ENCODE peak calls at places on chromosomes 6 and 20, in six cellular contexts. W is A673, X is IMR-90, Q is psoas muscle, O is breast epithelium, Z is adrenal gland. N is an unnamed sample. For H3K9me3, the result is how much of the 10 kb centered on the place peaks cover.

GRCh38 chr20:11796041-11796440 is 121.7 kb upstream of the BTBD3 start:
- DNase-seq in W (peak), X (peak), Q (no peak), O (no peak), Z (no peak), N (no peak)

GRCh38 chr20:33163856-33164762 is 3.9 kb upstream of the BPIFA2 start:
- DNase-seq in O (no peak), W (no peak), X (no peak), Z (no peak), Q (no peak), N (no peak)

GRCh38 chr6:148109732-148110131 is 232.9 kb upstream of the SASH1 start:
- DNase-seq in Q (no peak), X (no peak), W (no peak), Z (no peak), O (no peak), N (peak)

GRCh38 chr6:163903528-163903927 is 489.0 kb downstream of the QKI start:
- DNase-seq in Z (no peak), W (no peak), O (no peak), Q (no peak), X (no peak), N (no peak)

GRCh38 chr6:21360353-21360752 is 233.2 kb upstream of the SOX4 start:
- DNase-seq in W (no peak), O (no peak), Z (no peak), Q (no peak), X (no peak), N (no peak)

GRCh38 chr6:125262026-125263013 is 39.4 kb downstream of the HDDC2 start:
- DNase-seq in X (peak), Q (no peak), O (no peak), W (no peak), Z (no peak), N (peak)

GRCh38 chr20:32316667-32317066 is 39.2 kb downstream of the KIF3B start:
- DNase-seq in X (peak), Z (no peak), Q (no peak), O (no peak), W (no peak), N (no peak)

GRCh38 chr20:63639093-63639860 is 12.4 kb upstream of the GMEB2 start:
- DNase-seq in O (no peak), Q (no peak), X (no peak), Z (no peak), W (no peak), N (no peak)

GRCh38 chr6:88013015-88013414 is 34.6 kb upstream of the SPACA1 start:
- DNase-seq in Q (no peak), Z (peak), W (no peak), X (no peak), O (no peak), N (no peak)

GRCh38 chr20:41245086-41245707 is 72.3 kb downstream of the ZHX3 start:
- DNase-seq in O (no peak), X (peak), W (no peak), Z (no peak), Q (no peak), N (no peak)

GRCh38 chr6:156351346-156351966 is 425.7 kb upstream of the ARID1B start:
- DNase-seq in W (no peak), O (no peak), X (no peak), Q (no peak), Z (no peak), N (no peak)

GRCh38 chr6:157842213-157842612 is 19.2 kb downstream of the SNX9 start:
- DNase-seq in X (no peak), Q (no peak), Z (no peak), W (no peak), O (no peak), N (no peak)

GRCh38 chr20:48457261-48458002 is 370.4 kb downstream of the PREX1 start:
- DNase-seq in W (no peak), X (no peak), Z (no peak), Q (no peak), O (no peak), N (no peak)

GRCh38 chr6:147203311-147204059 is 732 bp upstream of the STXBP5 start:
- DNase-seq in O (peak), W (peak), X (peak), Z (peak), Q (peak), N (peak)

GRCh38 chr20:59603727-59604608 is at the start of gene PHACTR3:
- DNase-seq in O (no peak), W (no peak), Q (no peak), Z (no peak), X (no peak), N (no peak)

GRCh38 chr6:26743941-26744699 is 84.6 kb upstream of the ZNF322 start:
- DNase-seq in Z (no peak), W (no peak), Q (no peak), X (no peak), O (no peak), N (no peak)

GRCh38 chr20:519999-520398 is 23.6 kb downstream of the CSNK2A1 start:
- DNase-seq in Q (no peak), X (no peak), W (no peak), Z (no peak), O (no peak), N (no peak)

GRCh38 chr6:110664933-110665332 is 150.3 kb downstream of the CDK19 start:
- DNase-seq in O (no peak), Z (no peak), Q (no peak), W (no peak), X (peak), N (no peak)

GRCh38 chr6:3444276-3445088 is 12.4 kb downstream of the SLC22A23 start:
- DNase-seq in Q (no peak), W (no peak), X (no peak), Z (no peak), O (no peak), N (no peak)

GRCh38 chr6:10793695-10794094 is 44.6 kb downstream of the MAK start:
- DNase-seq in Z (no peak), O (no peak), X (no peak), Q (no peak), W (no peak), N (no peak)

GRCh38 chr6:37971711-37972410 is 152.3 kb downstream of the ZFAND3 start:
- DNase-seq in O (no peak), X (peak), Q (no peak), Z (no peak), W (peak), N (no peak)

GRCh38 chr6:118284736-118285360 is 263.2 kb upstream of the PLN start:
- DNase-seq in O (no peak), Z (no peak), W (no peak), X (peak), Q (no peak), N (no peak)

DNA sequence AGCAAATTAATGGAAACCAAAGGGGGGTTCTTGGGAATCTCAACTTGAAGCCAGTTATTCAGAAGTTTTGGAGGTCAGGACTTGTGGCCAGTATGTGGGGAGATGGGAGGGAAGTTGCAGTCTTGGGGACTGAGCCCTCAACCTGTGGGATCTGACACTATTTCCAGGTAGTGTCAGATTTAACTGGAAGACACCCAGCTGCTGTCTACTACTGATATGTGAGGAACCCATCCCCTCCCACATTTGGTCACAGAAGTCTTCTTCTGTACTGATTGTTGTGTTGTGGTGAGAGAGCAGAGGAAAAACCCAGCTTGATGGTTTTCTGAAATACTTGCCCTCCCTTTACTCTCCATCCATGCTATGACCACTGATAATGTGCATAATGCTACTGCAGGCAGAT is 134.0 kb downstream of the QRSL1 start:
- DNase-seq in O (no peak), Q (no peak), X (no peak), W (no peak), Z (no peak), N (no peak)
- H3K9me3 ChIP-seq in O (under half), Q (under half), X (under half), W (under half), Z (under half), N (under half)

GRCh38 chr6:30781362-30781696 is 37.0 kb upstream of the IER3 start:
- DNase-seq in O (no peak), X (no peak), Z (no peak), Q (peak), W (no peak), N (no peak)
- H3K4me3 ChIP-seq in O (no peak), X (no peak), Z (no peak), Q (peak), W (peak), N (no peak)

DNA sequence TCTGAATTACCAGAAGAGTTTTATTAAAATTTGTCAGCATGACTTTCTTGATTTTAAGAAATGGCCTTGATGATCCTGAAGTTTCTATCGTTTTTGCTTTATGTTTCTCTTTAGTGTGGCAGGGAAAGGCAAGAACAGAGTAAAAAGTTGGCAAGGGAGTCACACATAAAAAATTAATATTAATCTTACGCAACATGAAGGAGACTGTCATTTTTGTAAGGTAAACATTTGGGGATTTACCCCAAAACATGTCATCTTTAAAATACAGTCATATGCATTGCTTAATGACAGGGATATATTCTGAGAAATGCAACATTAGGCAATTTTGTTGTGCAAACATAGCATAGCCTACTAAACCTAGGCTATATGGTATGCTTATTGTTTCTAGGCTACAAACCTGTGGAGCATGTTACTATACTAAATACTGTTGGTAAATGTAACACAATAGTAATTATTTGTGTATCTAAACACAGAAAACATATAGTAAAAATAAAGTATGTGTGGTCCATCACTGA is 5.4 kb downstream of the RBL1 start:
- DNase-seq in Z (no peak), W (no peak), X (no peak), O (no peak), Q (no peak), N (no peak)
- H3K9me3 ChIP-seq in Z (under half), W (under half), X (under half), O (under half), Q (under half), N (under half)

GRCh38 chr6:18390476-18390875 is 3.3 kb downstream of the RNF144B start:
- DNase-seq in Q (no peak), O (no peak), W (no peak), Z (no peak), X (no peak), N (no peak)

GRCh38 chr6:18388942-18389341 is 1.8 kb downstream of the RNF144B start:
- DNase-seq in O (no peak), W (no peak), Z (no peak), Q (no peak), X (peak), N (no peak)

GRCh38 chr6:18392346-18392877 is 5.3 kb downstream of the RNF144B start:
- DNase-seq in Q (no peak), W (no peak), X (no peak), O (no peak), Z (no peak), N (no peak)

GRCh38 chr6:18389479-18389878 is 2.3 kb downstream of the RNF144B start:
- DNase-seq in W (no peak), X (peak), O (no peak), Q (no peak), Z (no peak), N (no peak)

GRCh38 chr6:18391018-18391417 is 3.9 kb downstream of the RNF144B start:
- DNase-seq in Z (no peak), O (no peak), W (no peak), X (no peak), Q (no peak), N (peak)
- H3K4me3 ChIP-seq in Z (no peak), O (no peak), W (no peak), X (no peak), Q (peak), N (peak)

DNA sequence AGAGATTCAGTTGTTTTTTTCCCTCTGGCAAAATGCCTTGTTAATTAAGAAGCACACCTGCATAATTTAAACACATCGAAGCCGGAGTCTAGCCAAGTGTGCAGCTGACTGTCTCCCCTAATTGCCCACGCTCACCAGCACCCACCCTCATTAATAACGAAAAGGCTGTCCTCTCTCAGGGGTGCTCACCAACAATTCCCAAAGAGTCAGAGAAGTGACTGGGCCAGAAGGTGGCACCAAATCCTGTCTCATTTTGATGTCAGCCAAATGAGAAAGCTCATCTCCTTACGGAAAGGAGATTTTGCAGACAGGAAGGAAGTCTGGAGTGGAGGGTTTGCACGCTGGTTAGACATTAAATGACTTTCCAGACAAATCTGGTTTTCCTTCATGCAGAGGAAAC is 60.7 kb upstream of the MC3R start:
- DNase-seq in Z (no peak), O (no peak), W (peak), X (no peak), Q (no peak), N (no peak)
- H3K9me3 ChIP-seq in Z (under half), O (under half), W (under half), X (under half), Q (under half), N (under half)

GRCh38 chr20:57309544-57310115 is 20.0 kb upstream of the SPO11 start:
- DNase-seq in X (no peak), Z (no peak), W (no peak), O (no peak), Q (no peak), N (no peak)

GRCh38 chr20:57312138-57312537 is 17.5 kb upstream of the SPO11 start:
- DNase-seq in X (no peak), W (no peak), Q (no peak), Z (no peak), O (no peak), N (no peak)

GRCh38 chr20:57313230-57313629 is 16.4 kb upstream of the SPO11 start:
- DNase-seq in X (no peak), Q (no peak), W (no peak), Z (no peak), O (no peak), N (no peak)

GRCh38 chr20:57308451-57309410 is 20.9 kb upstream of the SPO11 start:
- DNase-seq in X (no peak), Z (no peak), O (no peak), W (no peak), Q (no peak), N (no peak)

DNA sequence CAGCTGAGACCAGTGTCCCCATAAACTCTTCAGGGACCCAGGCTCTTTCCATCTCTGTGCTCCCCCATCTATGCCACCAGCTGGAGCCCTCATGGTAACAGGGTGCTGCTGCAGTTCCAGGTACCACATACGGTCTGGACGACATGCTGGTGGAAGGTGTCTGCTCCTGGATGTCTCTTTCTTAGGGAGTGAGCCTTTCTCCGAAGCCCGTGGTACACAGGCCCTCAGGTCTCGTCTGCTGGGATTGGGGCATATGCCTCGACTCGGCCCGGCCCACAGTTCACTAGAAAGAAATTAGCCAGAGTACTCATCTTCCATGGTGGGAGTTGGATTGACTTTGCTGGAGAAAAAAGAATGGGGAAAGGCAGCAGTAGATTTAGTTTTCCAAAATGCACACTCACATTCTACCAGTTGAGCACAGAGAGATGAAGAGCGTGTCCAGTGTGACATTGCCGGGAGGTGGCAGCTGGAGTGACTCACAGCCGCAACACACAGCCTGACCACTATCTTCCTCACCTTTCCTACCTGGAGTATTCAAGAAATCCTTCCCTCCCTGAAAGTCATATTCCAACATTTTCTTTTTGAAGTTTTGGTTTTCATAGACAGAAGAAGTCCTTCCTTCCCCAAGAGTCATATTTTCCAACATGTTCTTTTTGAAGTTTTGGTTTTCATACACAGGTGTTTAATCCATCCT is 18.6 kb upstream of the SPO11 start:
- DNase-seq in Q (no peak), O (no peak), X (no peak), W (no peak), Z (no peak), N (no peak)
- H3K4me3 ChIP-seq in Q (no peak), O (no peak), X (no peak), W (no peak), Z (no peak), N (no peak)

DNA sequence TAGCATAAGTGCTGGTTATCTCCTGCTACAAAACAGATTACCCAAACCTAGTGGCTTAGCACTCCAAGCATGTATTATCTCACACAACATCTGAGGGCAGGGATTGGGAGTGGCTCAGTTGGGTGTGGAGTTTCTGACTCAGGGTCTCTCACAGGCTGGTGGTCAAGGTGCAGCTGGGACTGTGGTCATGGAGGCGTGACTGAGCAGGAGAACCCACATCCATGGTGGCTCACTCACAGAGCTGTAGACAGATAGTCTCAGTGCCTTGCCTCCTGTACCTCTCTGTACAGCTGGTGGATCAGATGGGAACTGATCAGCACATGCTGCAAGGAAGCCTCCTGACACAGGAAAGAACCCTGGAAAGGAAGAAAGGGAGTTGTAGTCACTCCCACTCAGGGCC is 83.1 kb upstream of the CST7 start:
- DNase-seq in Q (no peak), X (no peak), O (no peak), Z (no peak), W (no peak), N (no peak)
- H3K9me3 ChIP-seq in Q (under half), X (under half), O (under half), Z (under half), W (under half), N (under half)

DNA sequence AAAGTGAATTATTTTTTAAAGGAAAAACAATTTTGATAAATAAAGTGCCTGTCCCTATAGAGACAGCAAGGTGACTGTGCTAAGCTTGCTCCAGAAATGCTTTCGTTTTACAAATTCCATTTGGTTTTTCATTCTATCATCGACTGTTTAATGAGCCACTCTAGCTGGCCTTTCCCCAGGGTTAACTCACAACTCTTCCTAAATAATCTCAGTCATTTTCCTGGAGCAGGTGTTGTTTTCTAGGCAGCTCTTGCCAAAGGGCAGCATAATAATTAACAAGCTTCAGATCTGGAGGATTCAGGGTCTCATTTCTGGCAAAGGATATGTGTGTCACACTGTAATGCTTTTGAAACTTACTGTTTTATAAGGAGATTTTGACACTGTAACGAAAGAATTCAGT is 184.2 kb downstream of the KHDC1L start:
- DNase-seq in X (no peak), Q (no peak), O (no peak), W (no peak), Z (no peak), N (no peak)
- H3K4me3 ChIP-seq in X (no peak), Q (no peak), O (no peak), W (no peak), Z (no peak), N (no peak)

DNA sequence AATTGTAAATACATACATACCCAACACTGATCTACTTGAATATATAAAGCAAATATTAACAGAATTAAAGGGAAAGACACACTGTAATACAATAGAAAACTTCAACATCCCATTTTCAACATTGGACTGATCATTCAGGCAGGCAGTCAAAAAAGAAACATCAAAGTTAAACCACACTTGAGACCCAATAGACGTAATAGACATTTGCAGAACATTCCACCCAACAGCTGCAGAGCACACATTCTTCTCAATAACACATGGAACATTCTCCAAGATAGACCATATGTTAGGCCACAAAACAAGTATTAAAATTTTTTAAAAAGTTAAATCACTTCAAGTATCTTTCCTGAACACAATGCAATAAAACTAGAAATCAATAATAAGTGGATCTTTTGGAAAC is 698.2 kb downstream of the COL12A1 start:
- DNase-seq in W (no peak), Q (no peak), X (no peak), O (no peak), Z (no peak), N (no peak)
- H3K9me3 ChIP-seq in W (under half), Q (under half), X (under half), O (under half), Z (under half), N (under half)

N was measured in upper lobe of left lung.